ENCODE peak calls at places on chromosomes 12 and 14, in ten cellular contexts. A, Z, L, M, U, W, C, E, V and D are unnamed samples.
A peak's percentile ranks its signal among the peaks of the same experiment; 100 is the strongest.

GRCh38 chr14:75409425-75410205 is 18.2 kb upstream of the JDP2 start:
- DNase-seq in E (no peak), L (no peak), V (no peak), M (peak; percentile 80), W (no peak), Z (no peak), C (no peak), U (peak; percentile 5), A (no peak), D (no peak)

GRCh38 chr14:79878785-79879184 is 332.5 kb downstream of the DIO2 start:
- DNase-seq in U (no peak), Z (no peak), C (no peak), E (no peak), L (no peak), M (no peak), A (no peak), W (no peak), V (no peak), D (no peak)

GRCh38 chr12:29239336-29239735 is 90.3 kb downstream of the FAR2 start:
- DNase-seq in L (no peak), C (no peak), V (no peak), W (no peak), A (no peak), U (no peak), M (no peak), E (no peak), Z (no peak), D (no peak)

GRCh38 chr12:130847097-130847496 is 8.0 kb upstream of the STX2 start:
- DNase-seq in L (no peak), E (no peak), C (no peak), A (no peak), U (no peak), W (no peak), M (peak; percentile 33), V (peak; percentile 30), Z (no peak), D (no peak)

GRCh38 chr12:92863255-92863654 is 65.8 kb downstream of the EEA1 start:
- DNase-seq in W (no peak), C (no peak), U (no peak), V (no peak), E (no peak), A (no peak), M (no peak), L (no peak), Z (no peak), D (no peak)

GRCh38 chr12:76551482-76551888 is 8.1 kb downstream of the OSBPL8 start:
- DNase-seq in U (no peak), Z (no peak), W (no peak), V (no peak), E (no peak), L (no peak), M (no peak), C (no peak), A (no peak), D (no peak)

GRCh38 chr12:106903241-106903950 is 52.3 kb upstream of the TMEM263 start:
- DNase-seq in A (peak; percentile 86), C (peak; percentile 92), U (peak; percentile 67), M (peak; percentile 72), L (peak; percentile 67), E (peak; percentile 69), W (peak; percentile 27), V (peak; percentile 33), Z (peak; percentile 87), D (no peak)

GRCh38 chr14:79583738-79584405 is 627.4 kb downstream of the DIO2 start:
- DNase-seq in U (no peak), E (no peak), W (no peak), M (no peak), V (peak; percentile 88), C (no peak), A (no peak), Z (no peak), L (no peak), D (no peak)

GRCh38 chr12:42162198-42162597 is 17.5 kb upstream of the GXYLT1 start:
- DNase-seq in A (no peak), W (no peak), Z (no peak), C (no peak), V (peak; percentile 67), U (no peak), E (no peak), L (no peak), M (no peak), D (no peak)

GRCh38 chr12:68400231-68400829 is 68.2 kb upstream of the MDM1 start:
- DNase-seq in E (no peak), W (no peak), L (peak; percentile 18), M (no peak), A (no peak), U (no peak), V (no peak), C (no peak), Z (no peak), D (no peak)

GRCh38 chr14:53652068-53652467 is 304.6 kb downstream of the BMP4 start:
- DNase-seq in V (no peak), E (no peak), W (no peak), Z (no peak), A (no peak), L (no peak), M (no peak), U (no peak), C (no peak), D (no peak)

GRCh38 chr12:114662512-114663177 is 21.3 kb downstream of the TBX3 start:
- DNase-seq in V (peak; percentile 91), U (peak; percentile 69), Z (peak; percentile 76), C (peak; percentile 87), W (no peak), L (peak; percentile 82), M (peak; percentile 96), A (peak; percentile 87), E (peak; percentile 77), D (no peak)

GRCh38 chr12:100190013-100190394 is 10.6 kb upstream of the ACTR6 start:
- DNase-seq in W (no peak), L (no peak), M (no peak), A (no peak), C (no peak), V (no peak), E (no peak), Z (no peak), U (peak; percentile 32), D (no peak)

GRCh38 chr12:1429980-1430379 is 164.4 kb downstream of the FBXL14 start:
- DNase-seq in E (no peak), U (no peak), W (no peak), V (peak; percentile 80), L (no peak), Z (no peak), A (no peak), M (no peak), C (no peak), D (no peak)

GRCh38 chr12:123995023-123995422 is 22.0 kb downstream of the ZNF664 start:
- DNase-seq in V (peak; percentile 81), A (no peak), U (no peak), Z (no peak), W (no peak), E (no peak), L (peak; percentile 24), M (no peak), C (no peak), D (no peak)

GRCh38 chr14:61575751-61576150 is 119.6 kb upstream of the HIF1A start:
- DNase-seq in A (no peak), C (no peak), U (no peak), W (no peak), V (no peak), Z (no peak), M (no peak), E (no peak), L (no peak), D (no peak)

GRCh38 chr12:82857911-82858533 is 171.3 kb downstream of the TMTC2 start:
- DNase-seq in E (no peak), Z (no peak), M (no peak), A (no peak), C (no peak), L (peak; percentile 85), W (no peak), U (no peak), V (no peak), D (no peak)

GRCh38 chr12:90399317-90399716 is 555.7 kb downstream of the CCER1 start:
- DNase-seq in M (no peak), A (no peak), C (no peak), W (no peak), U (no peak), E (no peak), Z (no peak), L (peak; percentile 60), V (no peak), D (no peak)

GRCh38 chr12:65533177-65533883 is 254.8 kb downstream of the MSRB3 start:
- DNase-seq in Z (no peak), V (peak; percentile 52), W (no peak), L (peak; percentile 85), A (no peak), E (no peak), M (no peak), C (no peak), U (no peak), D (no peak)

GRCh38 chr14:96727980-96728717 is 69.0 kb upstream of the VRK1 start:
- DNase-seq in Z (no peak), E (no peak), M (no peak), V (no peak), C (no peak), U (no peak), W (no peak), L (no peak), A (no peak), D (no peak)

GRCh38 chr14:92780444-92780843 is 13.7 kb upstream of the GOLGA5 start:
- DNase-seq in V (peak; percentile 59), E (no peak), C (no peak), L (no peak), A (no peak), W (no peak), Z (no peak), M (no peak), U (no peak), D (no peak)

GRCh38 chr12:53054112-53054878 is 4.4 kb downstream of the TNS2 start:
- DNase-seq in C (peak; percentile 98), E (peak; percentile 94), U (peak; percentile 92), W (peak; percentile 87), A (peak; percentile 98), V (peak; percentile 77), L (peak; percentile 90), Z (peak; percentile 86), M (peak; percentile 97), D (peak; percentile 77)
- TF ChIP-seq POLR2A in C (peak; percentile 75), E (no peak), U (no peak), W (no peak), A (peak; percentile 92), V (no peak), L (peak; percentile 60), Z (peak; percentile 50), M (peak; percentile 67), D (peak; percentile 81)

GRCh38 chr12:34219046-34219770 is 196.9 kb downstream of the ALG10 start:
- DNase-seq in U (no peak), W (no peak), V (peak; percentile 5), M (no peak), C (no peak), E (no peak), Z (no peak), L (no peak), A (no peak), D (no peak)
- H3K27ac ChIP-seq in U (peak overlapping the region; percentile 81), W (no peak overlapping the region), V (no peak overlapping the region), M (no peak overlapping the region), C (no peak overlapping the region), E (no peak overlapping the region), Z (peak overlapping the region; percentile 70), L (no peak overlapping the region), A (no peak overlapping the region), D (no peak overlapping the region)

GRCh38 chr14:42027271-42027670 is 420.6 kb downstream of the LRFN5 start:
- DNase-seq in Z (no peak), V (no peak), L (no peak), W (no peak), E (no peak), U (no peak), A (no peak), C (no peak), M (no peak), D (no peak)
- TF ChIP-seq CTCF in Z (no peak), V (no peak), L (no peak), W (no peak), E (no peak), U (no peak), A (no peak), C (no peak), M (no peak), D (no peak)

GRCh38 chr14:105437723-105438500 is 18.3 kb downstream of the MTA1 start:
- DNase-seq in L (no peak), U (no peak), A (no peak), V (no peak), C (no peak), M (no peak), E (no peak), W (no peak), Z (no peak), D (no peak)
- TF ChIP-seq POLR2A in L (no peak), U (no peak), A (no peak), V (no peak), C (no peak), M (no peak), E (no peak), W (no peak), Z (no peak), D (no peak)